ENCODE peak calls at places on chromosomes 11 and 22, in four cellular contexts. T is CD8-positive, alpha-beta T cell; K is esophagus squamous epithelium; G is kidney epithelial cell. Z is an unnamed sample.

GRCh38 chr11:107836811-107837210 is 21.8 kb downstream of the SLC35F2 start:
- DNase-seq in G (no peak), T (no peak), K (no peak), Z (no peak)

GRCh38 chr11:17612221-17613188 is 65.4 kb downstream of the OTOG start:
- DNase-seq in G (no peak), T (no peak), K (no peak), Z (no peak)

GRCh38 chr11:132898021-132898420 is 634.3 kb downstream of the OPCML start:
- DNase-seq in K (no peak), G (no peak), T (no peak), Z (peak; percentile 12)

GRCh38 chr22:49405590-49405989 is 422.1 kb downstream of the BRD1 start:
- DNase-seq in K (no peak), T (no peak), G (no peak), Z (no peak)

GRCh38 chr22:23772315-23773246 is at the start of gene MMP11:
- DNase-seq in T (peak; percentile 52), K (no peak), G (no peak), Z (peak; percentile 28)

GRCh38 chr22:43169310-43170130 is 17.4 kb downstream of the TTLL12 start:
- DNase-seq in T (no peak), K (no peak), G (no peak), Z (no peak)

GRCh38 chr11:6646040-6646439 is 9.6 kb downstream of the DCHS1 start:
- DNase-seq in K (no peak), T (no peak), G (no peak), Z (peak; percentile 86)

GRCh38 chr11:798093-798713 is at the start of gene SLC25A22:
- DNase-seq in K (no peak), T (peak; percentile 85), G (no peak), Z (peak; percentile 62)

GRCh38 chr11:120098503-120099054 is 39.3 kb downstream of the TRIM29 start:
- DNase-seq in T (no peak), G (no peak), K (no peak), Z (no peak)

GRCh38 chr11:104254347-104254746 is 90.4 kb upstream of the PDGFD start:
- DNase-seq in K (no peak), G (no peak), T (no peak), Z (no peak)

GRCh38 chr11:117384045-117384444 is 56.4 kb downstream of the CEP164 start:
- DNase-seq in T (no peak), K (no peak), G (peak; percentile 86), Z (peak; percentile 86)

GRCh38 chr11:27282806-27283205 is 80.2 kb downstream of the CCDC34 start:
- DNase-seq in T (no peak), G (no peak), K (no peak), Z (peak; percentile 41)

GRCh38 chr22:43563571-43563970 is 151.8 kb downstream of the MPPED1 start:
- DNase-seq in G (no peak), K (no peak), T (no peak), Z (no peak)

GRCh38 chr11:34243620-34244493 is 114.0 kb downstream of the ABTB2 start:
- DNase-seq in T (no peak), G (peak; percentile 81), K (no peak), Z (peak; percentile 54)

GRCh38 chr22:30196141-30196866 is 50.3 kb downstream of the LIF start:
- DNase-seq in K (peak; percentile 30), T (peak; percentile 34), G (peak; percentile 100), Z (peak; percentile 99)

GRCh38 chr11:9884601-9885000 is 220.7 kb downstream of the SWAP70 start:
- DNase-seq in K (no peak), T (no peak), G (no peak), Z (peak; percentile 77)

DNA sequence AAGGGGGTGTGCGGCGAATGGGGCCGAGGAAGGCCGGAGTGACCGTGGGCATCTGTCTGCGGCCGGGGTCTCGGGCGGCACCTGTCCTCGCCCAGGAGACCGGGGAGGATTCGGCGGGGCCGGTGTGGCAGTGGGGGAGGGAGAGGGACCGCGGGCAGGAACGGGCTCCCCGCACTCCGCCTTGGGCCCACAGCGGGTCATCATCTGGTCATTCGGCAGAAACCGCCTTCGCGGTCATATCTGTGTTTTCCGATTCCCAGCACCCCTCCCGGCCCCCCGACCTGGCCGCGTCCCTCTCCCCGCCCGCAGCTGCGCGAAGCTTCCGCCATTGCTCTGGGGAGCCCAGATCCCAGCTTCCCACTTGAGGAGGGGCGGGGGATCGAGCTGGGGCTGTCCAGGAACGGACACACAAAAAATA is 824 bp upstream of the CBX6 start:
- DNase-seq in K (no peak), T (no peak), G (no peak), Z (peak; percentile 49)
- H3K4me3 ChIP-seq in K (peak overlapping the region; percentile 75), T (peak overlapping the region; percentile 98), G (peak overlapping the region; percentile 50), Z (peak overlapping the region; percentile 74)

DNA sequence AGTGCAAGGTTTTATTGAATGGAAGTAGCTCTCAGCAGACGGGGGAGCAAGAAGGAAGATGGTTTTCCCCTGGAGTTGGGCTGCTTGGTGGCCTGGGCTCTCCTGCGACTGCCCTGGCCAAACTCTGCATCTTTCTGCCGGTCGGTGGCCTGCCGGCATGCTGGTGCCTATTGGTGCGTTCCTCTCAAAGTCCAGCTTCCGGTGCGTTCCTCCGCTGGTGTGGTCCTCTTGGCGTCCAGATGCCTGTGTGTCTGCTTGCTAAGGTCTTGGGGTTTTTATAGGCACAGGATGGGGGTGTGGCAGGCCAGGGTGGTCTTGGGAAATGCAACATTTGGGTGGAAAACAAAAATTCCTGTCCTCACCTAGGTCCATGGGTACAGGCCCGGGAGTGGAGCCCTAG is 567.4 kb upstream of the CNTN5 start:
- DNase-seq in T (no peak), K (no peak), G (no peak), Z (no peak)
- TF ChIP-seq CTCF in T (no peak), K (no peak), G (no peak), Z (no peak)

DNA sequence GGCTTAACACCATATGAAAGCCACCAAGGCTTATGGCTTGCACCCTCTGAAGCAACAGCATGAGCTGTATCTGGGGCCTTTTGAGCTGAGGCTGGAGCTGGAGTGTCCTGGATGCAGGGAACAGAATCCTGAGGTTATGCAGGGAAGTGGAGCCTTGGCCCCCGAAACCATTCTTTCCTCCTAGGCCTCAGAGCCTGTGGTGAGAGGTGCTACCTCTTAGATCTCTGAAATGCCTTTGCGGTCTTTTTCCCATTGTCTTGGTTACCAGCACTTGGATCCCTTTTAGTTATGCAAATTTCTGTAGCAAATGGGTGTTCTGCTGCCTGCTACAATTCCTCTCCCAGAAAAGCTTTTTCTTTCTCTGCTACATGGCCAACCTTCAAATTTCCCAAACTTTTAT is 72.7 kb upstream of the CLPB start:
- DNase-seq in G (no peak), K (no peak), T (no peak), Z (no peak)
- H3K4me3 ChIP-seq in G (no peak overlapping the region), K (no peak overlapping the region), T (no peak overlapping the region), Z (no peak overlapping the region)

GRCh38 chr11:125724125-125724524 is 22.0 kb upstream of the PATE1 start:
- DNase-seq in T (no peak), K (no peak), G (no peak), Z (peak; percentile 24)
- TF ChIP-seq CTCF in T (no peak), K (no peak), G (no peak), Z (peak; percentile 47)

DNA sequence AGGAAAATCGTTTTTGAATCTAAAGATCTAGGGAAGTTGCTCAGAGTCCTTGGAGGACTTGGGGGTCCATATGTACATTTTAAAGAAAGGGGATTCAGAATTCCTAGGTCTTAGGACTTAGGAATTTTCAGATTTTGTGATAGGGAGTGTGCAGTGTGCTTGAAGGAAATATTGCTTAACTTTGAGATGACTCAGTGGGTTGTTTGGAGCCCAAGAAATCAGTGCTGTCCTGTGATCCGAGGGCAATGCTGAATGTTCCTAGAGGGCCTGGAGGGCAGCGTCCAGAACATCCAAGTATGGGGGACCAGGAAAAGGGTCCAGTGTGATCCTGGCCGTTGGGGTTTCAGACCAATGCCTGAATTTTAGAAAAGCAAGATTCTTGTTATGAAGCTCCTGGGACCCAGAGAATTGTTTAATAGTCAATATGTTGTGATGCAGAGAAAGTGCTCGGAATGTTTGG is 3.1 kb upstream of the IGF2 start:
- DNase-seq in K (no peak), T (no peak), G (no peak), Z (peak; percentile 25)
- H3K4me3 ChIP-seq in K (no peak overlapping the region), T (no peak overlapping the region), G (no peak overlapping the region), Z (no peak overlapping the region)

GRCh38 chr11:66686100-66686785 is 8.6 kb upstream of the RBM4B start:
- DNase-seq in K (no peak), T (no peak), G (no peak), Z (no peak)
- TF ChIP-seq CTCF in K (no peak), T (no peak), G (no peak), Z (no peak)

Z was measured in AG10803.